ENCODE peak calls at places on chromosome 17, in seven cellular contexts. B is activated CD4-positive, alpha-beta T cell treated with anti-CD3 and anti-CD28 coated beads for 24 hours; W is erythroblast; C is iPS DF 19.7; G is T-helper 22 cell; S is effector CD8-positive, alpha-beta T cell; F is activated T-helper 1 cell treated with anti-CD3 and anti-CD28 coated beads, Interleukin-12 subunit alpha, Interleukin-12 subunit beta, Interleukin-2, Interleukin-4 antibody, amounts not matched to agents 30 ng/mL and 10 ng/mL and 1 ng/mL, durations not matched to agents 14 hours and 24 hours and 36 hours. Y is an unnamed sample.

GRCh38 chr17:63567229-63567628 is 17.0 kb downstream of the DCAF7 start:
- DNase-seq in B (no peak), W (no peak), C (no peak), G (no peak), S (no peak), F (no peak), Y (no peak)

GRCh38 chr17:8056232-8056975 is 17.5 kb downstream of the ALOX15B start:
- DNase-seq in B (no peak), W (no peak), C (no peak), G (no peak), S (no peak), F (peak), Y (peak)

GRCh38 chr17:50923611-50924010 is 57.5 kb upstream of the TOB1 start:
- DNase-seq in B (no peak), W (no peak), C (no peak), G (no peak), S (no peak), F (no peak), Y (no peak)

GRCh38 chr17:77556408-77557068 is 402.0 kb upstream of the TNRC6C start:
- DNase-seq in B (no peak), W (no peak), C (no peak), G (no peak), S (no peak), F (no peak), Y (no peak)

GRCh38 chr17:39002991-39003715 is 36.0 kb upstream of the FBXO47 start:
- DNase-seq in B (peak), W (peak), C (no peak), G (peak), S (peak), F (no peak), Y (no peak)

GRCh38 chr17:37725021-37725585 is 19.8 kb downstream of the HNF1B start:
- DNase-seq in B (no peak), W (peak), C (no peak), G (no peak), S (no peak), F (no peak), Y (peak)

GRCh38 chr17:48045270-48046001 is 2.7 kb upstream of the NFE2L1 start:
- DNase-seq in B (no peak), W (no peak), C (no peak), G (no peak), S (no peak), F (no peak), Y (no peak)

GRCh38 chr17:18257268-18257681 is 1.3 kb downstream of the FLII start:
- DNase-seq in B (no peak), W (no peak), C (no peak), G (no peak), S (no peak), F (no peak), Y (no peak)

GRCh38 chr17:36791961-36792475 is 145.3 kb upstream of the LHX1 start:
- DNase-seq in B (no peak), W (no peak), C (no peak), G (no peak), S (no peak), F (no peak), Y (no peak)

GRCh38 chr17:9370464-9370863 is 205.2 kb downstream of the STX8 start:
- DNase-seq in B (no peak), W (no peak), C (no peak), G (no peak), S (no peak), F (no peak), Y (peak)

GRCh38 chr17:148757-149156 is 11.4 kb downstream of the SCGB1C2 start:
- DNase-seq in B (no peak), W (no peak), C (no peak), G (no peak), S (no peak), F (no peak), Y (no peak)

GRCh38 chr17:40092581-40092980 is 7.8 kb downstream of the NR1D1 start:
- DNase-seq in B (no peak), W (no peak), C (no peak), G (no peak), S (no peak), F (no peak), Y (no peak)

GRCh38 chr17:61458000-61458399 is 5.8 kb downstream of the TBX4 start:
- DNase-seq in B (no peak), W (no peak), C (no peak), G (no peak), S (no peak), F (no peak), Y (no peak)

GRCh38 chr17:83025636-83026280 is 53.7 kb upstream of the METRNL start:
- DNase-seq in B (no peak), W (no peak), C (no peak), G (no peak), S (no peak), F (no peak), Y (no peak)

GRCh38 chr17:83124871-83125514 is 45.6 kb downstream of the METRNL start:
- DNase-seq in B (no peak), W (no peak), C (no peak), G (peak), S (no peak), F (peak), Y (no peak)

GRCh38 chr17:82457071-82457789 is 1.3 kb upstream of the NARF start:
- DNase-seq in B (no peak), W (peak), C (no peak), G (no peak), S (no peak), F (no peak), Y (peak)

Y was measured in OCI-M1.